ENCODE peak calls at places on chromosome 10, in five cellular contexts. J, U, D, Q and W are unnamed samples.
A peak's percentile ranks its signal among the peaks of the same experiment; 100 is the strongest.

GRCh38 chr10:43396061-43396927 is 12.7 kb downstream of the HNRNPF start:
- DNase-seq in J (peak; percentile 86), U (peak; percentile 79), D (peak; percentile 79), Q (peak; percentile 61), W (peak; percentile 89)

GRCh38 chr10:95229724-95230627 is 35.9 kb downstream of the ACSM6 start:
- DNase-seq in J (no peak), U (no peak), D (no peak), Q (no peak), W (no peak)

GRCh38 chr10:126836009-126836408 is 69.2 kb upstream of the DOCK1 start:
- DNase-seq in J (no peak), U (no peak), D (no peak), Q (no peak), W (no peak)

GRCh38 chr10:118991326-118991725 is 38.2 kb upstream of the NANOS1 start:
- DNase-seq in J (no peak), U (no peak), D (no peak), Q (no peak), W (no peak)

GRCh38 chr10:132414402-132415016 is 17.5 kb downstream of the PWWP2B start:
- DNase-seq in J (no peak), U (no peak), D (no peak), Q (no peak), W (no peak)

GRCh38 chr10:43598447-43598846 is 7.8 kb upstream of the ZNF485 start:
- DNase-seq in J (no peak), U (peak; percentile 75), D (no peak), Q (no peak), W (no peak)

GRCh38 chr10:112588225-112588990 is 141.4 kb downstream of the VTI1A start:
- DNase-seq in J (no peak), U (no peak), D (no peak), Q (no peak), W (no peak)

GRCh38 chr10:34113504-34114225 is 701.4 kb downstream of the PARD3 start:
- DNase-seq in J (no peak), U (no peak), D (no peak), Q (no peak), W (no peak)

GRCh38 chr10:28986117-28986792 is 302.6 kb upstream of the LYZL1 start:
- DNase-seq in J (no peak), U (no peak), D (no peak), Q (no peak), W (peak; percentile 51)

GRCh38 chr10:103327906-103328305 is 23.0 kb downstream of the PCGF6 start:
- DNase-seq in J (no peak), U (no peak), D (no peak), Q (no peak), W (no peak)

GRCh38 chr10:13272164-13272571 is 27.7 kb downstream of the PHYH start:
- DNase-seq in J (no peak), U (peak; percentile 48), D (peak; percentile 21), Q (peak; percentile 66), W (no peak)

GRCh38 chr10:124736491-124737136 is 7.6 kb downstream of the FAM53B start:
- DNase-seq in J (no peak), U (peak; percentile 93), D (peak; percentile 32), Q (peak; percentile 95), W (no peak)

GRCh38 chr10:21296575-21297355 is 228.7 kb downstream of the SKIDA1 start:
- DNase-seq in J (no peak), U (no peak), D (no peak), Q (no peak), W (no peak)

GRCh38 chr10:60488111-60488669 is 98.5 kb upstream of the ANK3 start:
- DNase-seq in J (no peak), U (no peak), D (no peak), Q (no peak), W (no peak)

GRCh38 chr10:7895699-7896090 is 77.4 kb downstream of the TAF3 start:
- DNase-seq in J (no peak), U (no peak), D (no peak), Q (no peak), W (no peak)

GRCh38 chr10:67015225-67015624 is 89.4 kb downstream of the LRRTM3 start:
- DNase-seq in J (no peak), U (no peak), D (no peak), Q (no peak), W (no peak)

GRCh38 chr10:74855027-74855426 is 28.6 kb downstream of the KAT6B start:
- DNase-seq in J (no peak), U (peak; percentile 60), D (no peak), Q (peak; percentile 15), W (peak; percentile 47)

GRCh38 chr10:79239275-79239779 is 107.9 kb upstream of the PPIF start:
- DNase-seq in J (no peak), U (peak; percentile 63), D (no peak), Q (peak; percentile 56), W (peak; percentile 18)

GRCh38 chr10:35225204-35225603 is 98.6 kb downstream of the CREM start:
- DNase-seq in J (no peak), U (no peak), D (no peak), Q (no peak), W (no peak)

GRCh38 chr10:97546441-97547340 is 25.9 kb upstream of the ANKRD2 start:
- DNase-seq in J (no peak), U (no peak), D (no peak), Q (no peak), W (no peak)

GRCh38 chr10:78529262-78529661 is 495.6 kb downstream of the RPS24 start:
- DNase-seq in J (no peak), U (no peak), D (no peak), Q (no peak), W (no peak)

GRCh38 chr10:35000936-35001335 is 89.2 kb downstream of the CUL2 start:
- DNase-seq in J (no peak), U (no peak), D (no peak), Q (no peak), W (no peak)

GRCh38 chr10:60666221-60666620 is 112.1 kb upstream of the CDK1 start:
- DNase-seq in J (no peak), U (no peak), D (no peak), Q (no peak), W (no peak)

GRCh38 chr10:117472872-117473271 is 69.7 kb upstream of the EMX2 start:
- DNase-seq in J (no peak), U (no peak), D (no peak), Q (no peak), W (no peak)

GRCh38 chr10:63252095-63252762 is 119.1 kb downstream of the NRBF2 start:
- DNase-seq in J (no peak), U (no peak), D (peak; percentile 31), Q (no peak), W (no peak)

DNA sequence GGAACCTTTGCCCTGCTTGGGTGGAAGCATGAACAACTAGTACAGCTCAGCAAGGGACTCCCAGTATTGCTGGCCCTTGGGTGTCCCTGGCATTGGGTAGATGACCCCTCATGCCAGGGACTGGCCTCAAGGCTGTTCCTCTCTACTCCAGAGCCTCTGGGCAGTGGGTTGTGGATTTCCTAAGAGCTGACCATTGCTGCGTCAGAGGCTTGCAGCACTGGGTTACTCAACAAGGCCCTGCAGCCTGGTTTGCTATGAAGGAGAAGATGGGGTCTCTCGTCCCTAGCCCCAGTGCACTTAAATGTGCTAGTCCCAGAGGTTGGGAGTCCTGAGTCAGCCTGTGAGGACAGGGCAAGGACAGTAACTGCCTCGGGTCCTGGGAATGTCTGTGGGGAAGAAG is 2.5 kb downstream of the VSIR start:
- DNase-seq in J (no peak), U (peak; percentile 54), D (no peak), Q (no peak), W (no peak)
- TF ChIP-seq POLR2A in J (no peak), U (no peak), D (no peak), Q (no peak), W (no peak)

GRCh38 chr10:24850726-24851300 is 101.6 kb downstream of the PRTFDC1 start:
- DNase-seq in J (no peak), U (no peak), D (no peak), Q (no peak), W (no peak)

GRCh38 chr10:24853661-24854060 is 98.7 kb downstream of the PRTFDC1 start:
- DNase-seq in J (no peak), U (no peak), D (no peak), Q (no peak), W (no peak)

GRCh38 chr10:24849051-24849450 is 103.4 kb downstream of the PRTFDC1 start:
- DNase-seq in J (no peak), U (no peak), D (no peak), Q (no peak), W (no peak)

GRCh38 chr10:24849537-24850299 is 102.7 kb downstream of the PRTFDC1 start:
- DNase-seq in J (no peak), U (no peak), D (no peak), Q (no peak), W (no peak)

GRCh38 chr10:24851595-24851994 is 100.8 kb downstream of the PRTFDC1 start:
- DNase-seq in J (no peak), U (no peak), D (no peak), Q (no peak), W (no peak)
- TF ChIP-seq POLR2A in J (no peak), U (no peak), D (no peak), Q (no peak), W (no peak)

DNA sequence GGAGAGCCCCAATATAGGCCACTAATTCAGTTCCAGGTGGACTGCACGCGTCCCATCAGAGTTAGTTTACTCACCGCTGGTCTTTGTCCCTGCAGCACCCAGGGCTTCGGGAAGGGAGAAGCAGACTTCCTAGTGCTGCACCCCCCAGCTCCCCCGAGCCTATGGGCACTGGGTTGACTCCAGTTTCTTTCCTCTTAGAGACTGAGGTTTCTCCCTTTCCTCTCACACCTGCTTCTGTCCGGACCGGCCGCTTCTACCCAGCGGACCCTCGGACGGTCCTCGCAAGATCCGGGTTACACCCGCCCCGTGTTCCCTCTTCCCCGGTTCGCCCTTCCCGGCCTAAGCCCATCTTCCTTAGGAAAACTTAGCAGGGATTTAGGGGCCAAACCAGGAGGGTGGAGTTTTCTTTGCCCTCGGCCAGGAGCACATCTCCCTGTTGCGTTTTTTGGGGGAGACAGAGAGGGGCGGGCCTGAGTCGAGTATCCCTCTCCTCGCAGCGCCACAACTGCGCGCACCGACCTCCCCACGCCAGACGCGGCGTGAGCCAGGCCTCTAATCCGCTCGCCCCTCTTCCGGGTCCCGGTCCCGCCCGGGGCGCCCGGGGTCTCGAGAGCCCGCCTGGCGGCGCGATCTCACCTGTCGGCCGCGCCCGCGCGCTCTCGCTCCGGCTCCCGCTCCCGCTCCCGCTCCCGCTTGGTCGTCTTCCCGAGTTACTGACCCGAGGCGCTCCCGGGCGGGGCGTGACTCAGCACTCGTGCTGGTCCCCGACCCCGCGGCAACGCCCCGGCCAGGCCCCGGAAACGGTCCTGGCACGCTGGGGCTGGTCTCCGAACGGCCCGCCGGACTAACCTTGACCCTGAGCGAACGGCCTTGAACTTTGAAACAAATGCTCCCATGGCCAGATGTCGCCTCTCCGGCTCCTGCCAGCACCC is at the start of gene AIFM2:
- DNase-seq in J (peak; percentile 79), U (peak; percentile 89), D (peak; percentile 80), Q (peak; percentile 84), W (peak; percentile 83)
- TF ChIP-seq POLR2A in J (peak; percentile 72), U (no peak), D (peak; percentile 53), Q (peak; percentile 45), W (no peak)

DNA sequence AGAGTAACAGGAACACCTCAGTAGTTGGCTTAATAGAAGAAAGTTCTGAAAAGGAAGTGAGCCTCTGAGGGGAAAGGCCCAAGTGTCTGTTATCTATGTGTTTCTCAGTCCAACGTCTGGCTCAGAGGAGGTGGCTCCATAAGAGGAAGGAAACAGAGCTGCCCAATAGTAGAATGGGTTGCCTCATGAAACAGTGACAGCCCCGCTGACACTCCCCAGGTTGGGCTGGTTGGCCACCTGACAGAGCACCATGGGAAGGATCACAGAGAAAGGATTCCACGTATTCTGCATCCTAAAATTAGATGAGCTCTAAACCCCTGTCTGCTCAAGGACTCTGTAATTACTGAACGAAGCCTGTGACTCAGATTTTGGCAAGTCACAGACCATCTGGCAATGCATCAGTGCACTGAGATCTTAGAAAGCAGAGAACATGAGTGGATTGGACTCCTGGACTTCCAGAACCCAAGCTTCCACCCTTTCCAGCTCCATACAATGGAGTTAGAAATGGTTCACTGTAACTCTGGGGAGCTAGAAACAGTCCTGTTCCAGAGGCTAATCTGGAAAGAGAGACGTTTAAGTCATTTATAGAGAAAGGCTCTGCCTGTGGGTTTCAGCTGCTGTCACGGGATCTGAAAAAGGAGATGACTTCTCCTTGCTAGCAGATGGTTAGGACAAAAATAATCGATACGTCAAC is 2.9 kb downstream of the PKD2L1 start:
- DNase-seq in J (peak; percentile 55), U (peak; percentile 55), D (no peak), Q (peak; percentile 41), W (no peak)
- TF ChIP-seq POLR2A in J (no peak), U (no peak), D (no peak), Q (no peak), W (no peak)